ENCODE peak calls at places on chromosomes 3 and 15, in ten cellular contexts. L, R, F, Q, A, D, S, G, W and B are unnamed samples.

GRCh38 chr3:69505770-69506407 is 120.0 kb upstream of the FRMD4B start:
- DNase-seq in L (no peak), R (no peak), F (no peak), Q (no peak), A (peak; percentile 50), D (no peak), S (no peak), G (no peak), W (no peak), B (no peak)

GRCh38 chr15:98755138-98755537 is 106.8 kb downstream of the IGF1R start:
- DNase-seq in L (no peak), R (no peak), F (no peak), Q (no peak), A (no peak), D (no peak), S (no peak), G (no peak), W (no peak), B (no peak)

GRCh38 chr15:39404767-39405173 is 176.1 kb upstream of the THBS1 start:
- DNase-seq in L (no peak), R (no peak), F (no peak), Q (no peak), A (no peak), D (no peak), S (no peak), G (no peak), W (no peak), B (no peak)

GRCh38 chr15:52178765-52179164 is 12.4 kb downstream of the GNB5 start:
- DNase-seq in L (no peak), R (peak; percentile 16), F (no peak), Q (peak; percentile 24), A (no peak), D (peak; percentile 41), S (no peak), G (no peak), W (no peak), B (no peak)

GRCh38 chr15:49808341-49808740 is 187.5 kb downstream of the DTWD1 start:
- DNase-seq in L (no peak), R (no peak), F (no peak), Q (no peak), A (no peak), D (no peak), S (no peak), G (no peak), W (no peak), B (no peak)

GRCh38 chr3:106215047-106215446 is 346.2 kb upstream of the CBLB start:
- DNase-seq in L (no peak), R (no peak), F (no peak), Q (no peak), A (no peak), D (no peak), S (no peak), G (no peak), W (no peak), B (no peak)

GRCh38 chr3:43171770-43172169 is 65.9 kb upstream of the POMGNT2 start:
- DNase-seq in L (no peak), R (no peak), F (no peak), Q (no peak), A (no peak), D (no peak), S (no peak), G (no peak), W (no peak), B (no peak)

GRCh38 chr3:53841296-53841695 is 4.9 kb downstream of the CHDH start:
- DNase-seq in L (no peak), R (peak; percentile 57), F (no peak), Q (peak; percentile 77), A (no peak), D (no peak), S (no peak), G (no peak), W (no peak), B (peak; percentile 48)

GRCh38 chr3:55488398-55489055 is 1.4 kb upstream of the WNT5A start:
- DNase-seq in L (peak; percentile 49), R (peak; percentile 68), F (no peak), Q (peak; percentile 70), A (peak; percentile 91), D (peak; percentile 67), S (peak; percentile 74), G (peak; percentile 64), W (peak; percentile 70), B (peak; percentile 59)

GRCh38 chr3:72767927-72768880 is 80.0 kb downstream of the SHQ1 start:
- DNase-seq in L (no peak), R (no peak), F (no peak), Q (no peak), A (no peak), D (no peak), S (no peak), G (no peak), W (no peak), B (no peak)

GRCh38 chr3:57971975-57972374 is 36.2 kb upstream of the FLNB start:
- DNase-seq in L (no peak), R (peak; percentile 97), F (no peak), Q (peak; percentile 98), A (peak; percentile 73), D (no peak), S (no peak), G (peak; percentile 48), W (no peak), B (no peak)
- H3K4me1 ChIP-seq in L (peaks cover 53% of the 10 kb centered on the region), R (peaks cover 60% of the 10 kb centered on the region), F (peaks cover 10% of the 10 kb centered on the region), Q (peaks cover 18% of the 10 kb centered on the region), A (peaks cover 24% of the 10 kb centered on the region), D (peaks cover 60% of the 10 kb centered on the region), S (peaks cover 18% of the 10 kb centered on the region), G (peaks cover 28% of the 10 kb centered on the region), W (no peaks in the 10 kb centered on the region), B (no peaks in the 10 kb centered on the region)

GRCh38 chr15:67821784-67822451 is 3.4 kb upstream of the SKOR1 start:
- DNase-seq in L (no peak), R (no peak), F (no peak), Q (no peak), A (no peak), D (no peak), S (no peak), G (no peak), W (no peak), B (no peak)

GRCh38 chr15:67820992-67821783 is 4.1 kb upstream of the SKOR1 start:
- DNase-seq in L (peak; percentile 53), R (peak; percentile 32), F (no peak), Q (peak; percentile 42), A (peak; percentile 85), D (peak; percentile 65), S (no peak), G (peak; percentile 72), W (no peak), B (no peak)

GRCh38 chr15:67818464-67818863 is 6.8 kb upstream of the SKOR1 start:
- DNase-seq in L (no peak), R (no peak), F (no peak), Q (no peak), A (no peak), D (no peak), S (no peak), G (no peak), W (no peak), B (peak; percentile 27)

GRCh38 chr15:67820147-67820991 is 4.9 kb upstream of the SKOR1 start:
- DNase-seq in L (no peak), R (no peak), F (no peak), Q (no peak), A (no peak), D (no peak), S (no peak), G (no peak), W (no peak), B (no peak)

GRCh38 chr15:67819636-67820035 is 5.7 kb upstream of the SKOR1 start:
- DNase-seq in L (no peak), R (no peak), F (no peak), Q (no peak), A (no peak), D (no peak), S (no peak), G (no peak), W (no peak), B (no peak)
- H3K9me3 ChIP-seq in L (peaks cover 24% of the 10 kb centered on the region), R (peaks cover 3% of the 10 kb centered on the region), F (no peaks in the 10 kb centered on the region), Q (no peaks in the 10 kb centered on the region), A (no peaks in the 10 kb centered on the region), D (peaks cover 3% of the 10 kb centered on the region), S (peaks cover 7% of the 10 kb centered on the region), G (peaks cover 10% of the 10 kb centered on the region), W (no peaks in the 10 kb centered on the region), B (no peaks in the 10 kb centered on the region)

GRCh38 chr15:70487380-70487725 is 276.0 kb downstream of the UACA start:
- DNase-seq in L (no peak), R (no peak), F (no peak), Q (no peak), A (no peak), D (no peak), S (no peak), G (peak; percentile 8), W (no peak), B (no peak)
- H3K4me1 ChIP-seq in L (no peaks in the 10 kb centered on the region), R (no peaks in the 10 kb centered on the region), F (peaks cover 42% of the 10 kb centered on the region), Q (no peaks in the 10 kb centered on the region), A (peaks cover 7% of the 10 kb centered on the region), D (peaks cover 29% of the 10 kb centered on the region), S (peaks cover 36% of the 10 kb centered on the region), G (no peaks in the 10 kb centered on the region), W (no peaks in the 10 kb centered on the region), B (no peaks in the 10 kb centered on the region)

GRCh38 chr3:192013110-192013509 is 552.1 kb downstream of the PYDC2 start:
- DNase-seq in L (no peak), R (no peak), F (no peak), Q (no peak), A (no peak), D (no peak), S (no peak), G (no peak), W (no peak), B (no peak)
- H3K9me3 ChIP-seq in L (peaks cover 21% of the 10 kb centered on the region), R (peaks cover 5% of the 10 kb centered on the region), F (no peaks in the 10 kb centered on the region), Q (no peaks in the 10 kb centered on the region), A (no peaks in the 10 kb centered on the region), D (no peaks in the 10 kb centered on the region), S (peaks cover 10% of the 10 kb centered on the region), G (peaks cover 15% of the 10 kb centered on the region), W (no peaks in the 10 kb centered on the region), B (peaks cover 11% of the 10 kb centered on the region)